ENCODE peak calls at places on chromosomes 5 and 9, in eight cellular contexts. One of them, this sample, is unnamed.

GRCh38 chr9:121598167-121599000 is 53.0 kb upstream of the DAB2IP start:
- DNase-seq in stimulated activated CD8-positive, alpha-beta memory T cell treated with anti-CD3 and anti-CD28 coated beads, Interleukin-15, amount 100 ng/mL, for 48 hours: no peak
- DNase-seq in fibroblast of pulmonary artery: peak
- DNase-seq in GM19239: no peak
- DNase-seq in HTR-8/SVneo: no peak
- DNase-seq in stimulated activated CD4-positive, alpha-beta T cell treated with anti-CD3 and anti-CD28 coated beads, Interleukin-15, amount 100 ng/mL, for 1 hour: no peak
- DNase-seq in HT1080: no peak
- DNase-seq in T-helper 1 cell: no peak
- DNase-seq in this sample: no peak

GRCh38 chr9:133978226-133979123 is 13.6 kb downstream of the VAV2 start:
- DNase-seq in stimulated activated CD8-positive, alpha-beta memory T cell treated with anti-CD3 and anti-CD28 coated beads, Interleukin-15, amount 100 ng/mL, for 48 hours: no peak
- DNase-seq in fibroblast of pulmonary artery: no peak
- DNase-seq in GM19239: no peak
- DNase-seq in HTR-8/SVneo: no peak
- DNase-seq in stimulated activated CD4-positive, alpha-beta T cell treated with anti-CD3 and anti-CD28 coated beads, Interleukin-15, amount 100 ng/mL, for 1 hour: no peak
- DNase-seq in HT1080: no peak
- DNase-seq in T-helper 1 cell: no peak
- DNase-seq in this sample: no peak

GRCh38 chr5:36877667-36878420 is 1.3 kb downstream of the NIPBL start:
- DNase-seq in stimulated activated CD8-positive, alpha-beta memory T cell treated with anti-CD3 and anti-CD28 coated beads, Interleukin-15, amount 100 ng/mL, for 48 hours: no peak
- DNase-seq in fibroblast of pulmonary artery: peak
- DNase-seq in GM19239: no peak
- DNase-seq in HTR-8/SVneo: peak
- DNase-seq in stimulated activated CD4-positive, alpha-beta T cell treated with anti-CD3 and anti-CD28 coated beads, Interleukin-15, amount 100 ng/mL, for 1 hour: no peak
- DNase-seq in HT1080: peak
- DNase-seq in T-helper 1 cell: peak
- DNase-seq in this sample: no peak

GRCh38 chr5:63573402-63573801 is 388.8 kb downstream of the HTR1A start:
- DNase-seq in stimulated activated CD8-positive, alpha-beta memory T cell treated with anti-CD3 and anti-CD28 coated beads, Interleukin-15, amount 100 ng/mL, for 48 hours: no peak
- DNase-seq in fibroblast of pulmonary artery: no peak
- DNase-seq in GM19239: no peak
- DNase-seq in HTR-8/SVneo: no peak
- DNase-seq in stimulated activated CD4-positive, alpha-beta T cell treated with anti-CD3 and anti-CD28 coated beads, Interleukin-15, amount 100 ng/mL, for 1 hour: no peak
- DNase-seq in HT1080: no peak
- DNase-seq in T-helper 1 cell: no peak
- DNase-seq in this sample: no peak

GRCh38 chr5:88140863-88141694 is 127.6 kb downstream of the TMEM161B start:
- DNase-seq in stimulated activated CD8-positive, alpha-beta memory T cell treated with anti-CD3 and anti-CD28 coated beads, Interleukin-15, amount 100 ng/mL, for 48 hours: peak
- DNase-seq in fibroblast of pulmonary artery: peak
- DNase-seq in GM19239: peak
- DNase-seq in HTR-8/SVneo: peak
- DNase-seq in stimulated activated CD4-positive, alpha-beta T cell treated with anti-CD3 and anti-CD28 coated beads, Interleukin-15, amount 100 ng/mL, for 1 hour: peak
- DNase-seq in HT1080: peak
- DNase-seq in T-helper 1 cell: peak
- DNase-seq in this sample: peak

GRCh38 chr5:151684690-151685361 is 1.9 kb downstream of the SPARC start:
- DNase-seq in stimulated activated CD8-positive, alpha-beta memory T cell treated with anti-CD3 and anti-CD28 coated beads, Interleukin-15, amount 100 ng/mL, for 48 hours: no peak
- DNase-seq in fibroblast of pulmonary artery: peak
- DNase-seq in GM19239: no peak
- DNase-seq in HTR-8/SVneo: peak
- DNase-seq in stimulated activated CD4-positive, alpha-beta T cell treated with anti-CD3 and anti-CD28 coated beads, Interleukin-15, amount 100 ng/mL, for 1 hour: no peak
- DNase-seq in HT1080: peak
- DNase-seq in T-helper 1 cell: no peak
- DNase-seq in this sample: peak

GRCh38 chr5:98957307-98957706 is 28.5 kb upstream of the CHD1 start:
- DNase-seq in stimulated activated CD8-positive, alpha-beta memory T cell treated with anti-CD3 and anti-CD28 coated beads, Interleukin-15, amount 100 ng/mL, for 48 hours: no peak
- DNase-seq in fibroblast of pulmonary artery: no peak
- DNase-seq in GM19239: no peak
- DNase-seq in HTR-8/SVneo: no peak
- DNase-seq in stimulated activated CD4-positive, alpha-beta T cell treated with anti-CD3 and anti-CD28 coated beads, Interleukin-15, amount 100 ng/mL, for 1 hour: no peak
- DNase-seq in HT1080: no peak
- DNase-seq in T-helper 1 cell: no peak
- DNase-seq in this sample: no peak

GRCh38 chr5:34854459-34855174 is 15.7 kb downstream of the TTC23L start:
- DNase-seq in stimulated activated CD8-positive, alpha-beta memory T cell treated with anti-CD3 and anti-CD28 coated beads, Interleukin-15, amount 100 ng/mL, for 48 hours: no peak
- DNase-seq in fibroblast of pulmonary artery: no peak
- DNase-seq in GM19239: peak
- DNase-seq in HTR-8/SVneo: no peak
- DNase-seq in stimulated activated CD4-positive, alpha-beta T cell treated with anti-CD3 and anti-CD28 coated beads, Interleukin-15, amount 100 ng/mL, for 1 hour: no peak
- DNase-seq in HT1080: no peak
- DNase-seq in T-helper 1 cell: no peak
- DNase-seq in this sample: no peak

GRCh38 chr9:133786371-133786753 is 48.2 kb upstream of the SARDH start:
- DNase-seq in stimulated activated CD8-positive, alpha-beta memory T cell treated with anti-CD3 and anti-CD28 coated beads, Interleukin-15, amount 100 ng/mL, for 48 hours: no peak
- DNase-seq in fibroblast of pulmonary artery: no peak
- DNase-seq in GM19239: peak
- DNase-seq in HTR-8/SVneo: no peak
- DNase-seq in stimulated activated CD4-positive, alpha-beta T cell treated with anti-CD3 and anti-CD28 coated beads, Interleukin-15, amount 100 ng/mL, for 1 hour: no peak
- DNase-seq in HT1080: no peak
- DNase-seq in T-helper 1 cell: no peak
- DNase-seq in this sample: no peak

GRCh38 chr9:13033959-13034695 is 245.4 kb downstream of the MPDZ start:
- DNase-seq in stimulated activated CD8-positive, alpha-beta memory T cell treated with anti-CD3 and anti-CD28 coated beads, Interleukin-15, amount 100 ng/mL, for 48 hours: no peak
- DNase-seq in fibroblast of pulmonary artery: peak
- DNase-seq in GM19239: peak
- DNase-seq in HTR-8/SVneo: peak
- DNase-seq in stimulated activated CD4-positive, alpha-beta T cell treated with anti-CD3 and anti-CD28 coated beads, Interleukin-15, amount 100 ng/mL, for 1 hour: no peak
- DNase-seq in HT1080: peak
- DNase-seq in T-helper 1 cell: no peak
- DNase-seq in this sample: peak